ENCODE peak calls at places on chromosomes 13 and 19, in ten cellular contexts. N is breast epithelium, E is heart right ventricle, P is stomach, T is upper lobe of right lung, X is left lung, M is endodermal cell, Z is cardiac muscle cell, W is PC-3, J is upper lobe of left lung. Y is an unnamed sample. For H3K4me1, the result is how much of the 10 kb centered on the place peaks cover.

GRCh38 chr13:99258946-99259345 is 767 bp upstream of the GPR18 start:
- DNase-seq in T (no peak), J (no peak), M (no peak), W (no peak), Z (no peak), N (no peak), E (no peak), P (no peak), X (no peak), Y (peak)

GRCh38 chr19:12788682-12789097 is 2.6 kb upstream of the JUNB start:
- DNase-seq in J (peak), T (peak), X (peak), W (peak), M (peak), N (peak), E (peak), Z (peak), P (peak), Y (no peak)

GRCh38 chr19:10769533-10770491 is 51.9 kb downstream of the DNM2 start:
- DNase-seq in E (peak), J (no peak), N (no peak), Z (peak), X (no peak), T (no peak), M (peak), P (peak), W (peak), Y (no peak)

GRCh38 chr19:16135410-16136127 is 7.9 kb upstream of the HSH2D start:
- DNase-seq in X (no peak), M (no peak), T (no peak), E (no peak), N (no peak), J (no peak), Z (no peak), W (no peak), P (no peak), Y (no peak)

GRCh38 chr13:52850396-52851152 is 2.1 kb upstream of the PCDH8 start:
- DNase-seq in Z (peak), W (peak), X (peak), J (peak), N (peak), M (peak), T (peak), P (peak), E (peak), Y (no peak)

GRCh38 chr13:51644649-51645048 is 60.4 kb downstream of the WDFY2 start:
- DNase-seq in N (no peak), P (no peak), J (no peak), W (peak), E (no peak), X (no peak), M (no peak), Z (no peak), T (no peak), Y (no peak)

GRCh38 chr13:79533781-79534400 is 52.9 kb downstream of the NDFIP2 start:
- DNase-seq in E (no peak), W (no peak), N (no peak), J (no peak), M (no peak), Z (no peak), P (no peak), T (no peak), X (no peak), Y (no peak)

GRCh38 chr13:25846227-25846984 is 205.4 kb downstream of the SHISA2 start:
- DNase-seq in W (peak), E (no peak), Z (no peak), J (no peak), M (no peak), T (no peak), P (no peak), X (no peak), N (no peak), Y (no peak)

GRCh38 chr13:99558570-99559180 is 57.4 kb downstream of the TM9SF2 start:
- DNase-seq in E (no peak), M (no peak), X (no peak), J (no peak), W (no peak), T (no peak), P (no peak), Z (no peak), N (no peak), Y (no peak)

GRCh38 chr13:94641432-94641941 is 39.8 kb downstream of the GPR180 start:
- DNase-seq in Z (no peak), E (no peak), N (no peak), P (no peak), X (no peak), J (no peak), W (peak), M (no peak), T (no peak), Y (no peak)

GRCh38 chr19:18433039-18433691 is 4.8 kb downstream of the ISYNA1 start:
- DNase-seq in X (no peak), N (no peak), P (no peak), T (no peak), E (no peak), M (peak), Z (no peak), J (peak), W (no peak), Y (no peak)

GRCh38 chr19:8487137-8487851 is 15.1 kb downstream of the PRAM1 start:
- DNase-seq in P (no peak), W (no peak), M (no peak), J (no peak), T (peak), Z (no peak), N (no peak), X (peak), E (no peak), Y (peak)

GRCh38 chr13:30730526-30730925 is 4.8 kb upstream of the ALOX5AP start:
- DNase-seq in W (no peak), Z (no peak), J (no peak), T (no peak), M (peak), P (no peak), N (no peak), X (no peak), E (no peak), Y (no peak)

GRCh38 chr19:534088-534487 is 2.5 kb downstream of the CDC34 start:
- DNase-seq in X (no peak), P (no peak), T (no peak), E (no peak), W (no peak), N (no peak), Z (no peak), J (peak), M (no peak), Y (no peak)

GRCh38 chr19:56091066-56091490 is 30.0 kb downstream of the ZNF787 start:
- DNase-seq in X (no peak), Z (no peak), M (no peak), J (no peak), P (no peak), E (no peak), W (peak), N (peak), T (no peak), Y (no peak)

GRCh38 chr19:13849991-13850909 is 26.7 kb upstream of the NANOS3 start:
- DNase-seq in T (peak), X (peak), W (peak), N (peak), E (peak), M (peak), J (peak), P (peak), Z (peak), Y (peak)

GRCh38 chr13:50006426-50007135 is 8.7 kb upstream of the KCNRG start:
- DNase-seq in W (no peak), M (no peak), T (no peak), X (no peak), N (no peak), E (no peak), Z (no peak), P (no peak), J (no peak), Y (no peak)

GRCh38 chr19:29622191-29623070 is 16.3 kb downstream of the POP4 start:
- DNase-seq in X (no peak), P (no peak), M (peak), T (no peak), N (no peak), Z (peak), J (peak), E (no peak), W (peak), Y (peak)

GRCh38 chr13:106348032-106348431 is 187.4 kb downstream of the EFNB2 start:
- DNase-seq in P (no peak), W (peak), X (no peak), Z (peak), E (no peak), T (no peak), M (peak), N (no peak), J (no peak), Y (no peak)

GRCh38 chr19:28917661-28918060 is 295.3 kb downstream of the UQCRFS1 start:
- DNase-seq in Z (no peak), P (no peak), N (no peak), E (no peak), M (no peak), X (no peak), T (no peak), J (no peak), W (no peak), Y (no peak)

GRCh38 chr19:23868630-23869029 is 46.1 kb upstream of the ZNF726 start:
- DNase-seq in E (no peak), Z (no peak), P (no peak), J (no peak), M (no peak), T (no peak), N (no peak), W (no peak), X (no peak), Y (no peak)

GRCh38 chr19:17448190-17448967 is at the start of gene TMEM221:
- DNase-seq in M (peak), X (peak), P (peak), Z (peak), J (peak), W (peak), N (no peak), E (peak), T (peak), Y (peak)

GRCh38 chr13:97214921-97215320 is 7.2 kb upstream of the MBNL2 start:
- DNase-seq in E (no peak), X (no peak), T (no peak), N (no peak), P (no peak), J (no peak), M (no peak), W (no peak), Z (no peak), Y (no peak)

GRCh38 chr19:9799162-9799561 is 19.7 kb downstream of the FBXL12 start:
- DNase-seq in X (no peak), J (no peak), T (no peak), P (no peak), M (no peak), Z (no peak), W (no peak), E (no peak), N (no peak), Y (no peak)

GRCh38 chr19:30701178-30701577 is 329.0 kb downstream of the ZNF536 start:
- DNase-seq in J (no peak), W (no peak), N (no peak), Z (no peak), X (no peak), E (no peak), M (no peak), P (no peak), T (no peak), Y (no peak)

GRCh38 chr13:59144700-59145099 is 1019.0 kb downstream of the DIAPH3 start:
- DNase-seq in M (no peak), X (no peak), T (no peak), J (no peak), W (no peak), P (no peak), N (no peak), E (no peak), Z (peak), Y (no peak)

GRCh38 chr19:55495646-55496349 is 7.6 kb downstream of the SSC5D start:
- DNase-seq in T (no peak), M (peak), J (no peak), P (no peak), E (no peak), Z (no peak), N (no peak), X (no peak), W (peak), Y (no peak)

GRCh38 chr19:30361721-30362120 is 10.5 kb upstream of the ZNF536 start:
- DNase-seq in J (no peak), T (no peak), Z (no peak), P (peak), W (no peak), M (no peak), E (no peak), N (no peak), X (no peak), Y (no peak)

GRCh38 chr13:23632741-23633140 is 62.5 kb downstream of the TNFRSF19 start:
- DNase-seq in E (no peak), J (no peak), N (no peak), W (no peak), M (no peak), Z (no peak), T (no peak), P (no peak), X (no peak), Y (no peak)
- H3K4me3 ChIP-seq in E (no peak), J (no peak), N (no peak), W (no peak), M (no peak), Z (no peak), T (no peak), P (no peak), X (no peak), Y (no peak)

GRCh38 chr19:48728882-48729645 is 9.5 kb upstream of the MAMSTR start:
- DNase-seq in N (no peak), W (no peak), M (peak), J (peak), E (no peak), Z (no peak), T (no peak), P (no peak), X (no peak), Y (no peak)
- H3K4me1 ChIP-seq in N (under half), W (under half), M (under half), J (under half), E (under half), Z (under half), T (under half), P (under half), X (under half), Y (under half)

GRCh38 chr13:43235028-43235427 is 211.6 kb downstream of the DNAJC15 start:
- DNase-seq in P (no peak), X (no peak), T (no peak), W (no peak), N (no peak), E (no peak), Z (no peak), M (no peak), J (no peak), Y (no peak)
- H3K4me3 ChIP-seq in P (no peak), X (no peak), T (no peak), W (no peak), N (no peak), E (no peak), Z (no peak), M (no peak), J (no peak), Y (no peak)

DNA sequence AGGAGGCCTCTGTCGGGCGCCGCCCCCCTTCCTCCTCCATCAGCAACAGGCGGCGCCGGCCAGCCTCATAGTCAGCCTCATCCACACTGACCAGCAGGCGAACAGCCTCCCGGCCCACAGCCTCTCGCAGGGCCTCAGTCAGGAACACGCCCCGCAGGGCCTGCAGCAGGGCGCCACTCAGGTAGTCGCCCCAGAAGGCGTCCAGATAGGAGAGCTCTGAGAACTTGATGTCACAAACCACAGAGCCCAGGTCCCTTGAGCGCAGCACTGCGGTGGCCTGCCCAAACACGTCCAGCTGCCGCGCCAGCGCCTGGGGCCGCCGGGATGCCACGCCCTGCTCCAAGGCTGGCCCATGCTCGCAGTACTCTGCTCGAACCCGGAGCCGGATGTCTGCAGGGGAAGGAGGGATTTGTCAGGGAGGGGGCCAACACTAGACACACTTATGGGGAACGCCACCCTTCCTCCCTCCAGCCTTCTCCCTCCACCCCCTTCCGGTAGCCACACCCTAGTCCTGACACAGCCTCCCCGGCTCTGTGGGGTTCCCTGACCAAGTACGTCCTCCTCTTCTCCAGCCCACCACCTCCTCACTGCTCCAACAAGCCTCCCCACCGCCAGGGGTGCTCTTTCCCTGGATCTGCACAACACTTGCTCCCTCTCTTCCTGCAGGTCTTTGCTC is 17.9 kb downstream of the DEDD2 start:
- DNase-seq in T (peak), J (peak), X (peak), E (peak), P (peak), M (peak), W (no peak), Z (no peak), N (no peak), Y (peak)
- H3K4me1 ChIP-seq in T (under half), J (half or more), X (half or more), E (half or more), P (under half), M (under half), W (under half), Z (under half), N (under half), Y (half or more)

GRCh38 chr19:45779231-45780145 is 2.8 kb downstream of the DMPK start:
- DNase-seq in M (peak), E (peak), T (peak), P (peak), Z (peak), J (peak), W (peak), X (peak), N (peak), Y (peak)

GRCh38 chr19:45781282-45782161 is 768 bp downstream of the DMPK start:
- DNase-seq in M (no peak), W (peak), P (peak), E (peak), T (no peak), N (peak), J (peak), Z (no peak), X (peak), Y (no peak)

GRCh38 chr19:45780448-45781281 is 1.6 kb downstream of the DMPK start:
- DNase-seq in N (no peak), J (no peak), E (no peak), W (no peak), X (no peak), M (no peak), P (no peak), T (no peak), Z (no peak), Y (no peak)

GRCh38 chr19:45778010-45778671 is 4.1 kb downstream of the DMPK start:
- DNase-seq in M (no peak), P (no peak), J (peak), T (no peak), E (no peak), X (peak), Z (no peak), W (no peak), N (no peak), Y (no peak)

DNA sequence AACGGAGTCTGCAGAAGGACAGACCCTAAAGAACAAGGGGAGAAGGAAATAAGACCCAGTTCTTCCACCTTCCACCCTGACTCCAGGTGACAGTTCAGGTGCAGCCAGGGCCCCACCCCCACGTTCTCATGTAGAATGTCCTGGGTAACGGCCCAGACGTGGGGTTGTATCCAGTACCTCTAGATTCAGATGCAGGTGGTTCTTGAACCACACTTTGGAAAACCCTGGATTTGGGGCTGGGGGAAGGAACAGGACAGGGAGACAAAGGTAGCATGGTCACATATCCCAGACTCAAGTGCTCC is 2.2 kb downstream of the DMPK start:
- DNase-seq in P (no peak), J (no peak), X (no peak), Z (no peak), M (peak), W (no peak), T (no peak), N (no peak), E (no peak), Y (no peak)
- H3K4me3 ChIP-seq in P (peak), J (peak), X (no peak), Z (peak), M (no peak), W (no peak), T (peak), N (peak), E (peak), Y (no peak)

DNA sequence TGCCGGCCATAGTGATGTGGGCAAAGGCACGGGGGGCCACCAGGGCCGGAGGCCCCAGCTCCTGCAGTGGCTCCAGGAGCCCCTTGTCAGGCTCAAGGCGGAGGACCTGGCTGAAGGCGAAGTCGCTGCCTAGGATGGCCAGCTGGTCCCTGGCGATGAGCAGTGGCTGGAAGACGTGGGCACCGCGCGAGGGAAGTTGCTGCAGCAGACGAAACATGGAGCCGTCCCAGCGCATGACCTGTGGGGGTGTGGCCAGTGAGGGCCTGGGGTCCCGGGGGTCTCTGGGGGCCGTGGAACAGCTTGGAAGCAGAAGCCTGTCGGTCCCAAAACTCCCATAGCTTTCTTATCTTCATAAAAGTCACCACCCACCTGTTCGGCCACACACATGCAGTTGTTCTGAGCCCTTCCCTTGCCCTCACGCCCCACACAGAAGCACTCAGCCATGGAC is 9.6 kb downstream of the LGI4 start:
- DNase-seq in E (no peak), J (peak), T (no peak), W (no peak), N (no peak), Z (no peak), P (no peak), M (no peak), X (no peak), Y (no peak)
- H3K4me1 ChIP-seq in E (under half), J (under half), T (under half), W (under half), N (under half), Z (under half), P (half or more), M (under half), X (under half), Y (under half)

DNA sequence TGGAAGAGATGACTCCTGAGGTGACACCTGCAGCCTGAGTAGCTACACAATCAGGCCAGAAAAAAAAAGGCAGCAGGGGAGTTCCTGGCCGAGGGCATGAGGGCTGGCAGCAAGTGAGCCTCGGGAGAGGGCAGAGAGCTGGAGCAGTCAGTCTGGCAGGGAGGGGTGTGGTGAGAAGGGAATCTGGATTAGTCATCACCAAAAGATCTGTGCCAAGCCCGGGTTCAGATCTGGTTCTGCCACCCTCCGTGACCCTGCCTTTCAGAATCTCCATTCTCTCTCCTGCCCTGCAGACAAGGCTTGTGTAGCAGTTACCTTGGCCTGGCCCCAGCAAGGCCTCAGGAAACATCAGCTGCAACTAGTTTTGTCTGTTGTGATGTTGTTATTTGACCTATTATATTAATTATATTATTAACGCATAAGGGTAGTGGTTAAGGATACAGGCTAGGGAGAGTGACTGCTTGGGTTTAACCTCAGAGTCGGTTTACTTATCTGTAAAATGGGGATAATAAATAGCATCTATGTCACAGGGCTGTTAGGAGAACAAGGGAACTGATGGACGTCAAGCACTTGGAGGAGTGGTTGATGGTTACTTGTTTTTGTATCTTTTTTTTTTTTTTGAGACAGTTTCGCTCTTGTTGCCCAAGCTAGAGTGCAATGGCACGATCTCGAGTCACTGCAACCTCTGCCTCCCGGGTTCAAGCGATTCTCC is 2.7 kb upstream of the CAPNS1 start:
- DNase-seq in M (no peak), P (peak), W (peak), T (peak), N (peak), E (peak), X (peak), Z (no peak), J (no peak), Y (no peak)
- H3K4me3 ChIP-seq in M (no peak), P (no peak), W (peak), T (no peak), N (no peak), E (no peak), X (no peak), Z (no peak), J (no peak), Y (no peak)

GRCh38 chr13:40385858-40386180 is 280.6 kb downstream of the FOXO1 start:
- DNase-seq in T (no peak), M (no peak), E (no peak), Z (no peak), J (no peak), X (no peak), P (no peak), N (no peak), W (no peak), Y (no peak)

GRCh38 chr13:40381935-40382764 is 284.3 kb downstream of the FOXO1 start:
- DNase-seq in M (peak), E (peak), P (no peak), T (no peak), Z (no peak), N (no peak), X (no peak), J (peak), W (no peak), Y (no peak)

GRCh38 chr13:40384976-40385857 is 281.2 kb downstream of the FOXO1 start:
- DNase-seq in M (no peak), N (no peak), T (no peak), W (no peak), X (no peak), E (no peak), J (no peak), Z (no peak), P (no peak), Y (no peak)

GRCh38 chr13:40383922-40384321 is 282.5 kb downstream of the FOXO1 start:
- DNase-seq in P (no peak), M (no peak), X (no peak), J (no peak), N (no peak), Z (no peak), E (no peak), W (no peak), T (no peak), Y (no peak)

GRCh38 chr13:40383132-40383531 is 283.3 kb downstream of the FOXO1 start:
- DNase-seq in J (peak), N (no peak), T (no peak), P (no peak), Z (no peak), W (peak), M (peak), E (no peak), X (no peak), Y (no peak)
- H3K4me1 ChIP-seq in J (under half), N (under half), T (under half), P (under half), Z (under half), W (under half), M (under half), E (under half), X (under half), Y (under half)

Y was measured in CD8-positive, alpha-beta memory T cell.